ENCODE peak calls at places on chromosomes 4 and X, in eight cellular contexts. J is Peyer's patch, N is tibial artery, W is GM23248, V is right lobe of liver, G is GM23338, Y is DND-41, K is endothelial cell of umbilical vein. M is an unnamed sample.

GRCh38 chr4:86221076-86221475 is 138.8 kb downstream of the MAPK10 start:
- DNase-seq in J (no peak), N (no peak), W (no peak), V (no peak), G (no peak), Y (no peak), K (no peak), M (no peak)

GRCh38 chr4:70844180-70844579 is 4.5 kb upstream of the GRSF1 start:
- DNase-seq in J (peak; percentile 60), N (no peak), W (no peak), V (no peak), G (no peak), Y (no peak), K (no peak), M (no peak)

GRCh38 chr4:41507292-41507933 is 30.5 kb upstream of the LIMCH1 start:
- DNase-seq in J (no peak), N (no peak), W (peak; percentile 8), V (no peak), G (no peak), Y (no peak), K (no peak), M (no peak)

GRCh38 chr4:148787831-148788477 is 345.7 kb upstream of the NR3C2 start:
- DNase-seq in J (no peak), N (no peak), W (no peak), V (no peak), G (peak; percentile 23), Y (no peak), K (no peak), M (no peak)

GRCh38 chr4:37867102-37867501 is 23.8 kb upstream of the TBC1D1 start:
- DNase-seq in J (no peak), N (no peak), W (no peak), V (no peak), G (no peak), Y (no peak), K (no peak), M (no peak)

GRCh38 chrX:140815868-140816267 is 106.3 kb downstream of the LINC00632 start:
- DNase-seq in J (no peak), N (no peak), W (peak; percentile 54), V (no peak), G (no peak), Y (peak; percentile 10), K (no peak), M (no peak)

GRCh38 chr4:152705918-152706317 is 26.1 kb upstream of the TMEM154 start:
- DNase-seq in J (no peak), N (no peak), W (no peak), V (no peak), G (peak; percentile 69), Y (no peak), K (no peak), M (no peak)

GRCh38 chr4:87865288-87865687 is 32.5 kb downstream of the MEPE start:
- DNase-seq in J (no peak), N (no peak), W (no peak), V (no peak), G (peak; percentile 2), Y (no peak), K (peak; percentile 45), M (no peak)

GRCh38 chr4:86302242-86302641 is 57.6 kb downstream of the MAPK10 start:
- DNase-seq in J (no peak), N (peak; percentile 22), W (peak; percentile 10), V (no peak), G (peak; percentile 76), Y (no peak), K (peak; percentile 85), M (peak; percentile 31)

GRCh38 chr4:173524218-173525117 is 5.6 kb downstream of the HAND2 start:
- DNase-seq in J (no peak), N (no peak), W (no peak), V (no peak), G (peak; percentile 5), Y (no peak), K (no peak), M (no peak)

GRCh38 chr4:4402966-4403365 is 16.1 kb downstream of the NSG1 start:
- DNase-seq in J (no peak), N (no peak), W (peak; percentile 73), V (no peak), G (no peak), Y (no peak), K (no peak), M (no peak)

GRCh38 chr4:40685300-40685699 is 55.6 kb upstream of the RBM47 start:
- DNase-seq in J (no peak), N (no peak), W (peak; percentile 34), V (no peak), G (no peak), Y (no peak), K (no peak), M (no peak)

GRCh38 chr4:86496094-86497060 is 97.7 kb upstream of the PTPN13 start:
- DNase-seq in J (no peak), N (no peak), W (peak; percentile 77), V (no peak), G (peak; percentile 70), Y (peak; percentile 52), K (peak; percentile 45), M (peak; percentile 39)

DNA sequence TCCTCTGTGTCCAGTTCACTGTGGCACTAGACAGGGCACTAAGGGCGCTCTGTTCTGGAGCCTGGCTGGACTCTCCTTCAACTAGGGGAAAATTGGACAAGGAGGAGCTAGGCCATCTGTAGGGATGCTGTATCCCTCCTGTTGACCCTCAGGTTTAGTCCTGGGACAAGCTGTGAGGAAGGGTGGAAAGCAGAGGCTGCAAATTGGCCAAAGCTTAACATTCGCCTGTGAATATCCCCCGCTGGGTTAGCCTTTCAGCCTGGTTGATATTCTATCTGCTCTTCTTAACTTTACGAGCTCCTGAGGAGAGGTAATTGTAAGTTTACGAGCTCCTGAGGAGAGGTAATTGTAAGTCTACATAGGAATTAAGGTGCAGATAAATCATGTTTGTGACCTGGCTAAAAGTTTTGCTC is 64.3 kb upstream of the ENPEP start:
- DNase-seq in J (no peak), N (no peak), W (no peak), V (no peak), G (peak; percentile 83), Y (no peak), K (no peak), M (no peak)
- H3K4me3 ChIP-seq in J (no peak overlapping the region), N (no peak overlapping the region), W (no peak overlapping the region), V (no peak overlapping the region), G (peak overlapping the region; percentile 56), Y (no peak overlapping the region), K (no peak overlapping the region), M (no peak overlapping the region)

GRCh38 chrX:20412871-20413486 is 146.3 kb upstream of the RPS6KA3 start:
- DNase-seq in J (peak; percentile 74), N (no peak), W (no peak), V (no peak), G (no peak), Y (peak; percentile 58), K (no peak), M (no peak)
- H3K27ac ChIP-seq in J (peak overlapping the region; percentile 52), N (no peak overlapping the region), W (no peak overlapping the region), V (no peak overlapping the region), G (no peak overlapping the region), Y (no peak overlapping the region), K (no peak overlapping the region), M (no peak overlapping the region)

GRCh38 chr4:139900964-139901376 is 235.4 kb downstream of the MGST2 start:
- DNase-seq in J (no peak), N (no peak), W (peak; percentile 59), V (no peak), G (no peak), Y (no peak), K (no peak), M (no peak)

GRCh38 chr4:139899346-139899745 is 233.7 kb downstream of the MGST2 start:
- DNase-seq in J (no peak), N (no peak), W (no peak), V (no peak), G (no peak), Y (no peak), K (no peak), M (no peak)

GRCh38 chr4:139901516-139902327 is 236.1 kb downstream of the MGST2 start:
- DNase-seq in J (no peak), N (no peak), W (peak; percentile 58), V (no peak), G (no peak), Y (no peak), K (peak; percentile 79), M (no peak)

GRCh38 chr4:139896242-139896752 is 230.7 kb downstream of the MGST2 start:
- DNase-seq in J (no peak), N (no peak), W (no peak), V (no peak), G (no peak), Y (no peak), K (no peak), M (no peak)

DNA sequence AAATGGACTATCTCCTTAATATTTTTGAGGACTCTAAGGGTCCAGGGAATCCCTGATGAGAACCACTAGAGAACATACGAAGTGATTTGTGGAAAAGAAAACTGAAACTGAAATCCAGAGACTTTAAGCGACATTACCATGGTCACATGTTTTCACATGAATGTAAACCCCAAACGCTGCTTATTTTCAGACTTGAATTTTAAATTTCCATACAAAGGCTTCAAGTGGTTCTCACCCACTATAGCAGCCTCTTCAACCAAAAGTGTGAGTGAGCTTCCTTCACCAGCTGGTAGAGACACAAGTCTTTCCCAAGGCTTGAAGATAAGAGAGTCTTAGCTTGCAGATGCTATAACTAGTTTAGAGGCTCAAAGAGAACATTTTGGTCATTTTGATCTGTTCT is 232.7 kb downstream of the MGST2 start:
- DNase-seq in J (no peak), N (no peak), W (no peak), V (no peak), G (no peak), Y (no peak), K (no peak), M (no peak)
- H3K4me3 ChIP-seq in J (no peak overlapping the region), N (no peak overlapping the region), W (no peak overlapping the region), V (no peak overlapping the region), G (no peak overlapping the region), Y (no peak overlapping the region), K (no peak overlapping the region), M (no peak overlapping the region)

GRCh38 chr4:107351196-107351595 is 315.1 kb upstream of the DKK2 start:
- DNase-seq in J (no peak), N (no peak), W (no peak), V (no peak), G (no peak), Y (no peak), K (no peak), M (no peak)

GRCh38 chr4:107349732-107350131 is 313.6 kb upstream of the DKK2 start:
- DNase-seq in J (no peak), N (no peak), W (no peak), V (no peak), G (peak; percentile 61), Y (no peak), K (no peak), M (no peak)

GRCh38 chr4:107349266-107349665 is 313.2 kb upstream of the DKK2 start:
- DNase-seq in J (no peak), N (no peak), W (peak; percentile 10), V (no peak), G (peak; percentile 69), Y (no peak), K (no peak), M (no peak)

DNA sequence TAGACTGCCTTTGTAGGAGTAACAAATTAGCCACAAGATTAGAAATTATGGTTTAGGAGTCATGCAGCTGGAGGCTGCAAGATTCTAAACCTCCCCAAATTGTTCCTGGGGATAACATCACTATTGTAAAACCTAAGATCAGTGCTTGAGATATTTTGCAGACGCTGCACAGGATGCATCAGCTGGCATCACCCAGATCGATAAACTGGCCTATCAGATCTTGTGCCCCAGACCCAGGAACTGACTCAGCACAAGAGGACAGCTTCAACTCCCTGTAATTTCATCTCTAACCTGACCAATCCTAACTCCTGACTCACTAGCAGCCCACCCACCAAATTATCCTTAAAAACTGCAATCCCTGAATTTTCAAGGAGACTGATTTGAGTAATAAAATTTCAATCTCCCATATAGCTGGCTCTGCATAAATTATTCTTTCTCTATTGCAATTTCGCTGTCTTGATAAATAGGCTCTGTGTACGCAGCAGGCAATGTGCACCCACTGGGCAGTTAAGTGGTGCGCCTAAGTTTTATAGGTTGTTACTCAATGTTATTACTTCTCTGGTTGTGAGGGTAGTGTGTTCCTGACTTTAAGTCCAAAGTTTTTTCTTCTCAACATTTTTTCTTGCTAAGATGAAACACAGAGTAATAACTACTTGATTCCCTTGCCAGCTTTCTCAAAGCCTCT is 312.2 kb upstream of the DKK2 start:
- DNase-seq in J (no peak), N (no peak), W (no peak), V (no peak), G (no peak), Y (no peak), K (no peak), M (no peak)
- H3K27ac ChIP-seq in J (no peak overlapping the region), N (no peak overlapping the region), W (no peak overlapping the region), V (no peak overlapping the region), G (no peak overlapping the region), Y (no peak overlapping the region), K (no peak overlapping the region), M (no peak overlapping the region)